ENCODE peak calls at places on chromosomes 16 and 17, in six cellular contexts. T, Y, R, P, S and E are unnamed samples.

GRCh38 chr17:69300222-69300621 is 26.7 kb downstream of the ABCA5 start:
- DNase-seq in R (no peak), S (no peak), P (no peak), Y (no peak), T (no peak), E (no peak)

GRCh38 chr16:18950469-18951185 is 24.4 kb upstream of the SMG1 start:
- DNase-seq in P (no peak), T (no peak), R (no peak), Y (no peak), S (no peak), E (no peak)

GRCh38 chr16:11349599-11350276 is 4.5 kb downstream of the RMI2 start:
- DNase-seq in Y (peak), P (no peak), R (peak), S (no peak), T (no peak), E (no peak)

GRCh38 chr17:14325618-14326167 is 24.8 kb downstream of the HS3ST3B1 start:
- DNase-seq in Y (no peak), P (no peak), S (no peak), T (no peak), R (no peak), E (no peak)

GRCh38 chr17:77851921-77852320 is 106.6 kb upstream of the TNRC6C start:
- DNase-seq in T (no peak), Y (no peak), S (no peak), R (no peak), P (no peak), E (no peak)

GRCh38 chr17:4334776-4335175 is 31.7 kb downstream of the UBE2G1 start:
- DNase-seq in Y (no peak), P (no peak), T (no peak), S (no peak), R (no peak), E (no peak)

GRCh38 chr17:68455756-68456528 is 1.4 kb downstream of the WIPI1 start:
- DNase-seq in P (no peak), R (peak), S (no peak), Y (peak), T (peak), E (peak)

GRCh38 chr17:64151016-64151368 is 21.0 kb upstream of the ERN1 start:
- DNase-seq in Y (no peak), T (no peak), P (no peak), S (no peak), R (no peak), E (no peak)

GRCh38 chr16:71807905-71808592 is 585 bp downstream of the AP1G1 start:
- DNase-seq in T (peak), P (no peak), S (no peak), R (peak), Y (no peak), E (no peak)

GRCh38 chr16:709651-710499 is 4.3 kb upstream of the FBXL16 start:
- DNase-seq in T (peak), S (no peak), P (peak), Y (peak), R (peak), E (peak)

GRCh38 chr17:77785526-77785925 is 173.0 kb upstream of the TNRC6C start:
- DNase-seq in T (no peak), R (no peak), Y (no peak), S (no peak), P (no peak), E (no peak)

GRCh38 chr17:44176257-44176656 is 5.8 kb downstream of the ASB16 start:
- DNase-seq in T (no peak), P (no peak), S (no peak), R (no peak), Y (no peak), E (no peak)

GRCh38 chr17:67157732-67158639 is 87.0 kb downstream of the HELZ start:
- DNase-seq in Y (peak), P (no peak), R (peak), T (no peak), S (no peak), E (no peak)

GRCh38 chr17:46940692-46941404 is 17.9 kb downstream of the GOSR2 start:
- DNase-seq in S (no peak), T (peak), Y (peak), P (peak), R (peak), E (peak)

GRCh38 chr16:54630284-54630967 is 300.2 kb upstream of the IRX5 start:
- DNase-seq in Y (no peak), R (peak), T (no peak), S (no peak), P (no peak), E (no peak)

GRCh38 chr17:72115789-72116520 is 4.9 kb upstream of the SOX9 start:
- DNase-seq in P (peak), Y (no peak), T (no peak), R (no peak), S (no peak), E (peak)

GRCh38 chr16:30875881-30876791 is 17.7 kb downstream of the BCL7C start:
- DNase-seq in T (no peak), Y (no peak), R (peak), P (no peak), S (no peak), E (peak)

GRCh38 chr16:50021509-50021908 is 3.5 kb upstream of the CNEP1R1 start:
- DNase-seq in P (no peak), S (no peak), T (no peak), Y (no peak), R (no peak), E (no peak)

GRCh38 chr17:76356803-76357456 is 3.2 kb upstream of the PRPSAP1 start:
- DNase-seq in S (no peak), P (no peak), R (no peak), T (no peak), Y (peak), E (no peak)

GRCh38 chr16:57531635-57532220 is 4.6 kb downstream of the CCDC102A start:
- DNase-seq in T (no peak), Y (no peak), P (no peak), S (no peak), R (no peak), E (no peak)

GRCh38 chr17:43905400-43905984 is 1.8 kb downstream of the MPP2 start:
- DNase-seq in S (peak), T (no peak), Y (no peak), R (no peak), P (no peak), E (no peak)

GRCh38 chr17:6145946-6146345 is 75.8 kb downstream of the WSCD1 start:
- DNase-seq in R (no peak), P (no peak), S (no peak), Y (no peak), T (no peak), E (no peak)

GRCh38 chr17:73064084-73064938 is 28.2 kb downstream of the SLC39A11 start:
- DNase-seq in Y (no peak), T (no peak), P (no peak), R (peak), S (peak), E (no peak)

GRCh38 chr17:45991341-45991740 is 7.7 kb upstream of the STH start:
- DNase-seq in T (no peak), Y (no peak), P (no peak), R (no peak), S (no peak), E (no peak)

GRCh38 chr16:58366247-58367031 is 25.8 kb upstream of the GINS3 start:
- DNase-seq in T (no peak), S (peak), P (no peak), R (peak), Y (peak), E (no peak)

GRCh38 chr16:81939164-81940067 is 71.9 kb downstream of the SDR42E1 start:
- DNase-seq in P (no peak), S (no peak), Y (no peak), R (no peak), T (no peak), E (no peak)

GRCh38 chr17:32622540-32622939 is 135.7 kb downstream of the CDK5R1 start:
- DNase-seq in R (no peak), S (no peak), P (no peak), T (no peak), Y (no peak), E (no peak)

GRCh38 chr16:56108724-56109123 is 82.6 kb upstream of the GNAO1 start:
- DNase-seq in Y (no peak), S (no peak), R (no peak), T (no peak), P (no peak), E (no peak)

GRCh38 chr17:7141824-7142223 is 27.2 kb upstream of the ASGR2 start:
- DNase-seq in S (no peak), T (peak), R (no peak), P (no peak), Y (peak), E (no peak)

GRCh38 chr17:50621562-50621961 is 13.1 kb upstream of the ABCC3 start:
- DNase-seq in R (peak), T (no peak), S (no peak), P (no peak), Y (no peak), E (no peak)

GRCh38 chr16:15542261-15542660 is 100.7 kb downstream of the MARF1 start:
- DNase-seq in T (no peak), Y (no peak), P (no peak), R (no peak), S (no peak), E (peak)

GRCh38 chr17:14748036-14748715 is 447.3 kb downstream of the HS3ST3B1 start:
- DNase-seq in S (no peak), Y (peak), R (no peak), P (no peak), T (no peak), E (no peak)

GRCh38 chr17:60902399-60902798 is 224.7 kb downstream of the BCAS3 start:
- DNase-seq in S (peak), Y (no peak), R (peak), P (no peak), T (no peak), E (no peak)

GRCh38 chr16:77437859-77438258 is 3.0 kb upstream of the ADAMTS18 start:
- DNase-seq in S (peak), Y (no peak), P (no peak), R (no peak), T (no peak), E (no peak)

GRCh38 chr17:70165383-70165782 is 3.9 kb upstream of the KCNJ2 start:
- DNase-seq in S (no peak), T (no peak), P (no peak), R (no peak), Y (no peak), E (no peak)

GRCh38 chr17:4950075-4950756 is 703 bp upstream of the ENO3 start:
- DNase-seq in T (peak), P (peak), S (no peak), R (no peak), Y (peak), E (peak)

GRCh38 chr16:27811881-27812280 is 251.6 kb downstream of the GSG1L start:
- DNase-seq in P (no peak), Y (no peak), S (no peak), T (no peak), R (no peak), E (no peak)

GRCh38 chr16:11613381-11614303 is 26.9 kb upstream of the LITAF start:
- DNase-seq in P (no peak), Y (peak), R (peak), T (peak), S (no peak), E (no peak)

GRCh38 chr17:80110447-80110812 is 9.0 kb downstream of the GAA start:
- DNase-seq in Y (no peak), S (no peak), T (no peak), P (no peak), R (no peak), E (no peak)

GRCh38 chr17:80113033-80113484 is 11.7 kb downstream of the GAA start:
- DNase-seq in T (no peak), R (no peak), P (no peak), Y (no peak), S (no peak), E (no peak)

GRCh38 chr17:80111702-80112470 is 10.5 kb downstream of the GAA start:
- DNase-seq in P (no peak), R (no peak), T (no peak), S (no peak), Y (no peak), E (no peak)

GRCh38 chr17:80110927-80111701 is 9.7 kb downstream of the GAA start:
- DNase-seq in T (no peak), S (no peak), Y (no peak), R (no peak), P (no peak), E (no peak)

GRCh38 chr17:80112471-80113032 is 11.2 kb downstream of the GAA start:
- DNase-seq in P (no peak), S (no peak), R (no peak), T (no peak), Y (no peak), E (no peak)
- TF ChIP-seq CTCF in P (no peak), S (no peak), R (no peak), T (no peak), Y (no peak), E (no peak)

GRCh38 chr17:40122466-40122943 is 734 bp downstream of the MSL1 start:
- DNase-seq in Y (peak), T (peak), P (peak), R (peak), S (no peak), E (peak)
- TF ChIP-seq CTCF in Y (no peak), T (no peak), P (no peak), R (peak), S (peak), E (no peak)

GRCh38 chr16:2883027-2883846 is at the start of gene FLYWCH2:
- DNase-seq in Y (peak), R (peak), T (peak), P (peak), S (peak), E (peak)
- TF ChIP-seq CTCF in Y (no peak), R (no peak), T (no peak), P (no peak), S (no peak), E (peak)

GRCh38 chr16:48156790-48157209 is 1.0 kb upstream of the ABCC12 start:
- DNase-seq in T (peak), S (no peak), P (peak), Y (peak), R (peak), E (peak)
- TF ChIP-seq CTCF in T (peak), S (peak), P (peak), Y (peak), R (peak), E (peak)

GRCh38 chr16:68704232-68704867 is 32.7 kb upstream of the CDH1 start:
- DNase-seq in T (peak), Y (peak), R (peak), P (peak), S (no peak), E (peak)
- TF ChIP-seq CTCF in T (peak), Y (peak), R (peak), P (peak), S (peak), E (peak)